ENCODE peak calls at places on chromosome 15, in ten cellular contexts. P is GM23338, H is SJSA1, K is lower lobe of right lung, B is adrenal gland, Z is body of pancreas, O is mucosa of descending colon, Q is brain microvascular endothelial cell, A is fibroblast of the aortic adventitia, C is cardiac fibroblast. Y is an unnamed sample.

GRCh38 chr15:27095809-27096580 is 125.0 kb downstream of the GABRG3 start:
- DNase-seq in H (no peak), Z (no peak), B (no peak), A (peak), K (no peak), Q (no peak), P (peak), O (no peak), C (no peak), Y (no peak)

GRCh38 chr15:55993804-55994539 is 560 bp upstream of the NEDD4 start:
- DNase-seq in H (peak), Q (peak), Z (no peak), C (peak), K (no peak), B (peak), O (no peak), A (peak), P (peak), Y (no peak)

GRCh38 chr15:25789206-25789605 is 73.9 kb downstream of the ATP10A start:
- DNase-seq in P (no peak), Q (no peak), C (peak), O (no peak), B (no peak), K (no peak), Z (no peak), A (peak), H (no peak), Y (no peak)

GRCh38 chr15:46309914-46310313 is 675.1 kb downstream of the SQOR start:
- DNase-seq in P (peak), B (no peak), H (no peak), K (no peak), A (no peak), O (no peak), Z (no peak), C (no peak), Q (no peak), Y (no peak)

GRCh38 chr15:29090617-29091466 is 178.8 kb downstream of the NSMCE3 start:
- DNase-seq in P (peak), Z (no peak), A (no peak), O (no peak), B (no peak), K (no peak), Q (no peak), C (peak), H (no peak), Y (no peak)

GRCh38 chr15:101357333-101357732 is 62.3 kb upstream of the SNRPA1 start:
- DNase-seq in P (no peak), B (no peak), Z (no peak), Q (no peak), K (no peak), H (peak), A (no peak), O (no peak), C (no peak), Y (no peak)

GRCh38 chr15:35491999-35492398 is 54.0 kb downstream of the DPH6 start:
- DNase-seq in K (no peak), C (no peak), H (no peak), O (no peak), P (no peak), B (no peak), A (no peak), Z (no peak), Q (no peak), Y (no peak)

GRCh38 chr15:100889359-100890058 is 9.9 kb downstream of the ALDH1A3 start:
- DNase-seq in A (peak), C (peak), O (no peak), B (no peak), K (no peak), Z (peak), P (peak), H (peak), Q (peak), Y (peak)

GRCh38 chr15:26365077-26365476 is 407.8 kb downstream of the GABRB3 start:
- DNase-seq in H (no peak), A (no peak), Z (no peak), K (no peak), Q (no peak), C (no peak), O (no peak), B (no peak), P (peak), Y (no peak)

GRCh38 chr15:88681610-88682221 is 42.9 kb downstream of the ISG20 start:
- DNase-seq in B (peak), P (no peak), C (no peak), K (no peak), Q (no peak), A (no peak), H (no peak), O (no peak), Z (peak), Y (no peak)

GRCh38 chr15:46646476-46646875 is 1011.6 kb downstream of the SQOR start:
- DNase-seq in P (no peak), C (no peak), K (no peak), O (no peak), Q (no peak), B (no peak), A (no peak), Z (no peak), H (no peak), Y (no peak)

GRCh38 chr15:92811514-92811913 is 88.6 kb upstream of the CHD2 start:
- DNase-seq in H (no peak), Q (no peak), Z (peak), P (no peak), K (no peak), C (no peak), A (no peak), O (no peak), B (no peak), Y (peak)

GRCh38 chr15:82823049-82823448 is 13.6 kb downstream of the WHAMM start:
- DNase-seq in Q (no peak), H (no peak), A (no peak), C (no peak), K (no peak), P (no peak), Z (peak), B (no peak), O (no peak), Y (no peak)

GRCh38 chr15:42273900-42274692 is 863 bp upstream of the TMEM87A start:
- DNase-seq in Z (peak), A (peak), B (peak), H (peak), C (peak), O (peak), P (peak), Q (peak), K (peak), Y (peak)

GRCh38 chr15:90869601-90870353 is 1.4 kb downstream of the FURIN start:
- DNase-seq in B (peak), K (peak), H (peak), O (peak), P (peak), Z (peak), Q (peak), A (peak), C (peak), Y (no peak)

GRCh38 chr15:44738340-44738984 is 2.1 kb downstream of the TRIM69 start:
- DNase-seq in P (peak), A (peak), Q (no peak), B (no peak), H (no peak), O (no peak), K (no peak), C (peak), Z (no peak), Y (no peak)

GRCh38 chr15:66946578-66947164 is 118.7 kb upstream of the SMAD3 start:
- DNase-seq in O (no peak), P (peak), A (peak), B (peak), H (peak), K (peak), Q (peak), C (peak), Z (peak), Y (peak)

GRCh38 chr15:37106490-37107001 is 6.2 kb upstream of the MEIS2 start:
- DNase-seq in B (peak), O (no peak), A (peak), H (no peak), Q (no peak), K (no peak), Z (no peak), C (peak), P (peak), Y (no peak)
- H3K4me3 ChIP-seq in B (no peak), O (no peak), A (peak), H (no peak), Q (peak), K (peak), Z (no peak), C (peak), P (peak), Y (peak)

GRCh38 chr15:98858610-98859023 is 149.0 kb downstream of the PGPEP1L start:
- DNase-seq in K (no peak), C (no peak), Q (no peak), Z (no peak), A (peak), H (no peak), O (no peak), B (no peak), P (no peak), Y (no peak)
- H3K4me3 ChIP-seq in K (no peak), C (no peak), Q (no peak), Z (no peak), A (peak), H (no peak), O (no peak), B (no peak), P (no peak), Y (no peak)

GRCh38 chr15:68556139-68556990 is 22.4 kb upstream of the CORO2B start:
- DNase-seq in K (no peak), C (no peak), Z (no peak), B (peak), H (no peak), Q (no peak), P (no peak), O (no peak), A (no peak), Y (no peak)
- H3K4me3 ChIP-seq in K (no peak), C (no peak), Z (no peak), B (no peak), H (no peak), Q (no peak), P (no peak), O (no peak), A (no peak), Y (no peak)

GRCh38 chr15:74422370-74422722 is 11.4 kb downstream of the SEMA7A start:
- DNase-seq in P (no peak), Q (no peak), C (no peak), Z (no peak), A (no peak), K (no peak), B (no peak), H (no peak), O (no peak), Y (no peak)
- H3K4me3 ChIP-seq in P (no peak), Q (no peak), C (no peak), Z (no peak), A (no peak), K (no peak), B (no peak), H (no peak), O (no peak), Y (no peak)

GRCh38 chr15:63044645-63045437 is 2.3 kb downstream of the TPM1 start:
- DNase-seq in K (no peak), O (no peak), C (no peak), Q (no peak), P (peak), B (no peak), A (no peak), Z (peak), H (peak), Y (no peak)

GRCh38 chr15:63047792-63048114 is 5.2 kb downstream of the TPM1 start:
- DNase-seq in O (no peak), K (no peak), Q (no peak), C (no peak), P (no peak), A (no peak), B (no peak), H (no peak), Z (no peak), Y (no peak)

GRCh38 chr15:63046927-63047760 is 4.6 kb downstream of the TPM1 start:
- DNase-seq in H (no peak), C (no peak), Q (no peak), K (no peak), O (no peak), B (no peak), P (peak), A (peak), Z (peak), Y (no peak)

GRCh38 chr15:63044077-63044644 is 1.6 kb downstream of the TPM1 start:
- DNase-seq in B (no peak), O (no peak), K (no peak), P (no peak), A (no peak), H (no peak), Z (no peak), Q (no peak), C (no peak), Y (no peak)

GRCh38 chr15:63045438-63046278 is 3.1 kb downstream of the TPM1 start:
- DNase-seq in Q (no peak), P (peak), Z (no peak), K (no peak), A (peak), H (no peak), O (no peak), B (no peak), C (no peak), Y (no peak)
- H3K4me3 ChIP-seq in Q (peak), P (peak), Z (no peak), K (peak), A (peak), H (peak), O (no peak), B (no peak), C (no peak), Y (peak)

GRCh38 chr15:74843445-74843828 is 481 bp upstream of the ULK3 start:
- DNase-seq in A (no peak), B (no peak), Q (no peak), Z (no peak), C (no peak), K (no peak), P (no peak), H (no peak), O (no peak), Y (no peak)

GRCh38 chr15:74842581-74843444 is at the start of gene ULK3:
- DNase-seq in C (peak), B (peak), K (peak), H (peak), Z (peak), O (peak), A (peak), P (peak), Q (peak), Y (peak)

GRCh38 chr15:74845208-74845568 is 2.2 kb upstream of the ULK3 start:
- DNase-seq in H (no peak), P (no peak), O (no peak), A (no peak), C (no peak), B (no peak), Z (no peak), K (no peak), Q (no peak), Y (no peak)

GRCh38 chr15:74844319-74845207 is 1.6 kb upstream of the ULK3 start:
- DNase-seq in P (no peak), B (no peak), K (no peak), Z (no peak), Q (no peak), H (no peak), O (no peak), A (no peak), C (no peak), Y (no peak)

GRCh38 chr15:74843891-74844299 is 939 bp upstream of the ULK3 start:
- DNase-seq in A (no peak), B (peak), O (no peak), K (no peak), H (no peak), Q (no peak), C (no peak), Z (no peak), P (no peak), Y (no peak)
- H3K4me3 ChIP-seq in A (no peak), B (no peak), O (no peak), K (peak), H (no peak), Q (no peak), C (peak), Z (no peak), P (peak), Y (no peak)

DNA sequence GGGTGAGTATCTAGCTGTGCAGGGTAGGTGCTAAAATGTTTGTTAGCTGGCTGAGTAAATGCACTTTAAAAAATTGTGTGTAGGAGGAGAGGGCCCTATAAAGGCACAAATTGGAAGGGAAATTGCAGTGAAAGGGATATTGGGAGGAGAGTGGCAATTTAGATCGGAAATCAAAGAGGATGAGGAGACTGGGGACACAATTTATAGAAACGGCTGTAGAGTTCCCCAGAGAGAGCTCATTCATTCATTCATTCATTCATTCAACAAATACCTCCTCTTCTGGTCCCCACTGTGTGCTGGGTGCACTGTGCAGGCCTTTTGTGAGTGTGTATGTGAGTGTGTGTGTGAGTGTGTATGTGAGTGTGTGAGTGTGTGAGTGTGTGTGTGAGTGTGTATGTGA is 2.4 kb downstream of the DNAJA4 start:
- DNase-seq in B (no peak), P (no peak), K (no peak), A (no peak), Q (no peak), C (no peak), Z (no peak), O (no peak), H (no peak), Y (no peak)
- H3K4me3 ChIP-seq in B (no peak), P (no peak), K (no peak), A (no peak), Q (no peak), C (no peak), Z (no peak), O (no peak), H (no peak), Y (no peak)

DNA sequence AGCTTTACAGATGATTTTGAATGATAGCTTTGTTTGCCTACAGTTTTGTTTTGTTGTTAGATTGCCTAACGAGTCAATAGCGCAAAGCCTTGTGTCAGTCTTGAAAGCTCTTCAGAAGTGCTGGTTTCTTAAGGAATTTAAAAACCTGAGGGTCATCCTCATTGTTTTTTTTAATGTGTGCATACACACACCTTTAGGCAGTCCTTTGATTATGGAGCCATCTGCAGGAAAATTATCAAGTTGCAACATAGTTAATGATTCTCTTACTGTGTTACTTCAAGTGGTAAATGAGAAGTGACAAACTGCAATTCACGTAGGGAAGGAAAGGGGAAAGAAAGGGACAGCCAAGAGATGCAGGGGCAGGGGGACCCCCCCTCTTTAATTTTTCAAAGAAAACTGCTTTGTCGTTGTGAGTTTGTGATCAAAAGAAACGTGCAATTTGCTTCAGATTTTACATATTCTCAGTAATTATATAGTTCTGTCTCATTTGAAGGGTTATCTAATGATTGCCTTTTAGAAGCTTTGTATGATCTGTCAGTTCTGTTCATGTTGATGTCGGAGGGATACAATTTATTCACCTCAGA is 162.4 kb upstream of the CGNL1 start:
- DNase-seq in Z (no peak), B (no peak), O (no peak), Q (no peak), P (no peak), C (peak), A (peak), H (no peak), K (no peak), Y (peak)
- H3K4me3 ChIP-seq in Z (no peak), B (no peak), O (no peak), Q (no peak), P (no peak), C (no peak), A (no peak), H (no peak), K (no peak), Y (no peak)

Y was measured in prostate gland.